ENCODE peak calls at places on chromosomes 3 and 15, in seven cellular contexts. R is K562, F is HepG2, T is GM12878, Z is H1, L is HCT116, X is SK-N-SH. V is an unnamed sample.

GRCh38 chr3:35648347-35648746 is 9.0 kb downstream of the ARPP21 start:
- DNase-seq in T (no peak), R (no peak), L (no peak), X (no peak), Z (no peak), F (no peak), V (no peak)

GRCh38 chr15:89630260-89630659 is 25.0 kb downstream of the KIF7 start:
- DNase-seq in L (no peak), T (no peak), R (no peak), F (no peak), X (no peak), Z (no peak), V (no peak)

GRCh38 chr15:43211336-43211735 is 9.5 kb downstream of the EPB42 start:
- DNase-seq in F (no peak), Z (no peak), L (no peak), R (no peak), X (no peak), T (no peak), V (no peak)

GRCh38 chr3:30526031-30526430 is 80.4 kb upstream of the TGFBR2 start:
- DNase-seq in F (no peak), L (no peak), Z (no peak), X (no peak), T (no peak), R (no peak), V (no peak)

GRCh38 chr15:98881526-98882517 is 125.8 kb downstream of the PGPEP1L start:
- DNase-seq in F (peak; percentile 40), L (peak; percentile 31), X (peak; percentile 67), T (no peak), Z (no peak), R (peak; percentile 44), V (no peak)

GRCh38 chr3:138082085-138082991 is 33.1 kb downstream of the DZIP1L start:
- DNase-seq in F (peak; percentile 22), R (no peak), T (peak; percentile 27), Z (no peak), X (no peak), L (peak; percentile 42), V (peak; percentile 42)

GRCh38 chr3:49277357-49277723 is 308 bp upstream of the C3orf62 start:
- DNase-seq in L (no peak), X (no peak), R (no peak), Z (no peak), F (no peak), T (no peak), V (no peak)

GRCh38 chr3:50138266-50139230 is 16.6 kb upstream of the SEMA3F start:
- DNase-seq in R (no peak), X (peak; percentile 51), F (no peak), L (no peak), Z (peak; percentile 71), T (no peak), V (no peak)

GRCh38 chr3:132284756-132285619 is 32.2 kb upstream of the ACP3 start:
- DNase-seq in R (peak; percentile 9), Z (peak; percentile 68), T (no peak), F (peak; percentile 3), X (no peak), L (no peak), V (no peak)

GRCh38 chr15:36632196-36632595 is 52.8 kb downstream of the CDIN1 start:
- DNase-seq in F (no peak), R (no peak), Z (no peak), X (no peak), T (no peak), L (peak; percentile 54), V (no peak)

GRCh38 chr15:83871808-83872559 is 218.1 kb downstream of the ADAMTSL3 start:
- DNase-seq in T (peak; percentile 17), F (no peak), R (peak; percentile 36), X (no peak), Z (no peak), L (no peak), V (no peak)

GRCh38 chr15:77033729-77034619 is 36.9 kb downstream of the TSPAN3 start:
- DNase-seq in F (no peak), R (no peak), T (no peak), X (peak; percentile 22), Z (peak; percentile 46), L (no peak), V (no peak)

GRCh38 chr3:117150628-117151027 is 441.0 kb downstream of the TUSC7 start:
- DNase-seq in R (no peak), F (no peak), Z (no peak), L (no peak), X (no peak), T (no peak), V (no peak)

GRCh38 chr3:128935922-128936321 is 56.5 kb downstream of the ACAD9 start:
- DNase-seq in R (no peak), F (no peak), T (no peak), L (no peak), Z (peak; percentile 28), X (no peak), V (no peak)

GRCh38 chr3:130786306-130786705 is 39.7 kb upstream of the PIK3R4 start:
- DNase-seq in Z (no peak), T (no peak), F (no peak), R (no peak), X (no peak), L (no peak), V (no peak)

DNA sequence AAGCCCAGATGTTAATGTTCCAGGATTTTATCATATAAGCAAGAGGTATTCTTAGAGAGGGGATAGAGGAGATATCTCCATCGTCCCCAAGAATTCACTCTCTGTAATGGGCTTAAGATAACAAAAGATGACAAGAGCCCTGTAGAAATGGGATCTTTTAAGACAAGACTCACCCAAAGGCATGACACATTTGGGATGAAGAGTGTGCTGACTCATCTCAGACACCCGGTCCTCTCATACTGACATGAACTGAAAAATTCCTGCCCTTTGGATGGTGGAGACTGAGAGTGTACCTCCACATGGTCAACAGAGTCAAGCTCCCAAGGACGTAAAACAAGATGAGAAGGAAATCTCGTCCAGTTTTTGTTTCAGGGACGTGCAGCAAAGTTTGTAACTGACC is 11.0 kb downstream of the LEKR1 start:
- DNase-seq in L (no peak), F (no peak), T (no peak), X (no peak), Z (no peak), R (peak; percentile 11), V (no peak)
- TF ChIP-seq JUND in L (no peak), F (no peak), T (no peak), X (peak; percentile 23), Z (no peak), R (no peak), V (no peak)

GRCh38 chr3:38039101-38039898 is at the start of gene DLEC1:
- DNase-seq in R (no peak), X (no peak), T (no peak), F (no peak), Z (peak; percentile 85), L (no peak), V (no peak)

GRCh38 chr3:38036906-38037305 is 2.1 kb upstream of the DLEC1 start:
- DNase-seq in X (no peak), L (no peak), T (no peak), Z (no peak), R (no peak), F (no peak), V (no peak)

GRCh38 chr3:38040400-38040799 is 1.4 kb downstream of the DLEC1 start:
- DNase-seq in X (no peak), R (no peak), T (no peak), F (no peak), L (no peak), Z (no peak), V (no peak)

GRCh38 chr3:38039899-38040261 is 872 bp downstream of the DLEC1 start:
- DNase-seq in F (no peak), L (no peak), R (peak; percentile 54), Z (peak; percentile 55), T (peak; percentile 16), X (no peak), V (no peak)

DNA sequence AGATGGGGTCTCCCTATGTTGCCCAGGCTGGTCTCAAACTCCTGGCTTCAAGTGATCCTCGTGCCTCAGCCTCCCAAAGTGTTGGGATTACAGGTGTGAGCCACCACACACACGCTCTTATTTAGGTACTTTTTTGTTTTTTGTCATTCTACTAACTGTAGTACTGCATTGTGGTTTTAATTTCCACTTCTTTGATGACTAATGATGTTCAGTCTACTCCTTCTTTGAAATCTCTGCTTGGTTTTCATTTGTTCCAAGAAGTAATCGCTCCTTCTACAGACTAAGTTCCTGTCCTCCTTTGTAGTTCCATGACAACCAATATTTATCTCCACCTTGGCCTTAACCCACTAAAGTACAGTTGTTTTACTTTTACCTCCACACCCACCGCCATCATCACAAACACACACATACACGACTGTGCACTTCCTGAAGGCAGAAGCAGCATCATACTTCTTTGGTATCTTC is 529 bp upstream of the DLEC1 start:
- DNase-seq in F (no peak), Z (no peak), X (no peak), T (no peak), R (no peak), L (no peak), V (no peak)
- TF ChIP-seq JUND in F (no peak), Z (no peak), X (no peak), T (no peak), R (no peak), L (no peak), V (no peak)

GRCh38 chr3:124248471-124249028 is 256.6 kb upstream of the ROPN1 start:
- DNase-seq in L (no peak), R (peak; percentile 11), X (peak; percentile 52), Z (no peak), T (no peak), F (no peak), V (no peak)
- TF ChIP-seq JUND in L (no peak), R (no peak), X (peak; percentile 84), Z (no peak), T (no peak), F (no peak), V (no peak)

GRCh38 chr15:65519781-65520299 is 2.4 kb upstream of the DPP8 start:
- DNase-seq in T (no peak), L (no peak), X (no peak), Z (no peak), F (no peak), R (no peak), V (no peak)
- TF ChIP-seq JUND in T (no peak), L (no peak), X (no peak), Z (no peak), F (no peak), R (no peak), V (no peak)

GRCh38 chr3:77873599-77873998 is 833.7 kb downstream of the ROBO2 start:
- DNase-seq in F (no peak), T (no peak), L (no peak), X (no peak), Z (no peak), R (no peak), V (no peak)
- TF ChIP-seq JUND in F (no peak), T (no peak), L (no peak), X (no peak), Z (no peak), R (no peak), V (no peak)

GRCh38 chr3:188076176-188076575 is 77.8 kb upstream of the LPP start:
- DNase-seq in T (no peak), F (no peak), Z (no peak), R (no peak), X (no peak), L (no peak), V (no peak)
- TF ChIP-seq JUND in T (no peak), F (no peak), Z (no peak), R (no peak), X (no peak), L (no peak), V (no peak)

V was measured in T47D.